ENCODE peak calls at places on chromosomes 11 and 22, in six cellular contexts. A, I, S, V, P and N are unnamed samples.

GRCh38 chr22:27474711-27475547 is 326.6 kb downstream of the MN1 start:
- DNase-seq in I (no peak), P (no peak), A (peak), V (peak), S (peak), N (peak)

GRCh38 chr11:33912405-33913361 is 20.8 kb upstream of the LMO2 start:
- DNase-seq in V (peak), P (no peak), S (no peak), I (no peak), A (peak), N (peak)

GRCh38 chr11:63445720-63446119 is 45.2 kb downstream of the PLAAT5 start:
- DNase-seq in I (no peak), S (no peak), V (peak), P (no peak), A (no peak), N (peak)

GRCh38 chr11:34976496-34976895 is 60.1 kb downstream of the PDHX start:
- DNase-seq in I (no peak), V (no peak), P (no peak), S (no peak), A (no peak), N (no peak)

GRCh38 chr11:94755494-94755893 is 12.7 kb upstream of the AMOTL1 start:
- DNase-seq in S (no peak), A (no peak), I (no peak), P (no peak), V (no peak), N (no peak)

GRCh38 chr22:36330655-36331305 is 57.0 kb downstream of the MYH9 start:
- DNase-seq in P (no peak), I (no peak), V (peak), A (no peak), S (no peak), N (no peak)

GRCh38 chr11:72578541-72578940 is 95.7 kb downstream of the PDE2A start:
- DNase-seq in V (no peak), A (no peak), S (no peak), P (no peak), I (no peak), N (no peak)

GRCh38 chr22:39194098-39194497 is 41.6 kb upstream of the CBX7 start:
- DNase-seq in A (no peak), V (no peak), P (no peak), I (no peak), S (no peak), N (no peak)

GRCh38 chr11:8963569-8964323 is 496 bp downstream of the TMEM9B start:
- DNase-seq in P (peak), V (peak), A (no peak), S (peak), I (peak), N (peak)

GRCh38 chr11:2208691-2209369 is 37.2 kb upstream of the TH start:
- DNase-seq in S (peak), V (no peak), I (no peak), P (no peak), A (no peak), N (peak)

GRCh38 chr11:22728600-22729394 is 62.4 kb downstream of the GAS2 start:
- DNase-seq in I (no peak), A (no peak), S (no peak), P (no peak), V (no peak), N (no peak)

GRCh38 chr11:58628446-58628845 is 6.0 kb downstream of the CNTF start:
- DNase-seq in A (no peak), S (no peak), P (no peak), V (no peak), I (no peak), N (no peak)

GRCh38 chr11:109783842-109784241 is 309.4 kb upstream of the ZC3H12C start:
- DNase-seq in S (no peak), P (no peak), V (no peak), A (no peak), I (no peak), N (no peak)

GRCh38 chr22:45584121-45584570 is 81.5 kb downstream of the FBLN1 start:
- DNase-seq in S (no peak), P (no peak), I (no peak), A (peak), V (peak), N (peak)

GRCh38 chr22:20979243-20979809 is 2.8 kb upstream of the LZTR1 start:
- DNase-seq in A (no peak), S (peak), P (peak), I (peak), V (peak), N (no peak)

GRCh38 chr11:122746050-122746478 is 90.5 kb downstream of the UBASH3B start:
- DNase-seq in S (no peak), I (peak), V (no peak), A (no peak), P (no peak), N (no peak)

GRCh38 chr11:19734171-19734570 is 21.5 kb downstream of the NAV2 start:
- DNase-seq in V (no peak), S (no peak), P (no peak), I (no peak), A (no peak), N (no peak)

GRCh38 chr11:46666982-46667590 is 33.3 kb downstream of the ARHGAP1 start:
- DNase-seq in P (no peak), V (peak), A (no peak), S (no peak), I (no peak), N (no peak)

GRCh38 chr11:132125855-132126841 is 755.7 kb downstream of the NTM start:
- DNase-seq in V (peak), I (no peak), A (no peak), S (no peak), P (peak), N (no peak)

GRCh38 chr22:39239561-39240423 is 5.0 kb downstream of the PDGFB start:
- DNase-seq in S (no peak), I (no peak), A (no peak), V (no peak), P (no peak), N (peak)

GRCh38 chr22:47411006-47411405 is 648.6 kb downstream of the TBC1D22A start:
- DNase-seq in A (no peak), P (no peak), S (peak), V (no peak), I (no peak), N (no peak)

GRCh38 chr11:46050065-46050464 is 71.2 kb downstream of the PHF21A start:
- DNase-seq in A (peak), P (no peak), V (peak), S (peak), I (no peak), N (peak)

GRCh38 chr11:21785351-21785750 is 407.5 kb upstream of the ANO5 start:
- DNase-seq in A (no peak), P (no peak), S (no peak), V (no peak), I (no peak), N (no peak)